ENCODE peak calls at places on chromosomes 5 and 9, in six cellular contexts. A is activated naive CD4-positive, alpha-beta T cell treated with anti-CD3 and anti-CD28 coated beads, Interleukin-2, amount 10 ng/mL, durations not matched to agents 7 days and 5 days; Q is heart left ventricle; G is ovary; R is bronchial epithelial cell; M is HEK293T. Y is an unnamed sample.

GRCh38 chr9:114003756-114004155 is 74.3 kb downstream of the AMBP start:
- DNase-seq in A (no peak), Q (no peak), G (peak; percentile 1), R (no peak), M (no peak), Y (no peak)

GRCh38 chr5:150489358-150490295 is 18.3 kb upstream of the NDST1 start:
- DNase-seq in A (no peak), Q (peak; percentile 64), G (no peak), R (no peak), M (no peak), Y (no peak)

GRCh38 chr5:91499943-91500531 is 116.9 kb upstream of the ARRDC3 start:
- DNase-seq in A (no peak), Q (no peak), G (no peak), R (peak; percentile 44), M (peak; percentile 44), Y (no peak)

GRCh38 chr5:124658867-124659557 is 87.4 kb downstream of the ZNF608 start:
- DNase-seq in A (no peak), Q (no peak), G (no peak), R (no peak), M (no peak), Y (no peak)

GRCh38 chr5:76874088-76874581 is 24.3 kb downstream of the S100Z start:
- DNase-seq in A (no peak), Q (no peak), G (no peak), R (no peak), M (no peak), Y (no peak)

GRCh38 chr9:112091805-112092204 is 83.3 kb downstream of the SUSD1 start:
- DNase-seq in A (no peak), Q (no peak), G (no peak), R (no peak), M (no peak), Y (no peak)

GRCh38 chr9:76658510-76659231 is 105.6 kb upstream of the PCA3 start:
- DNase-seq in A (no peak), Q (no peak), G (no peak), R (peak; percentile 64), M (peak; percentile 53), Y (peak; percentile 7)

GRCh38 chr5:111735829-111736228 is 21.2 kb downstream of the NREP start:
- DNase-seq in A (no peak), Q (peak; percentile 56), G (no peak), R (peak; percentile 91), M (no peak), Y (no peak)

GRCh38 chr9:109861918-109862317 is 81.9 kb downstream of the PALM2AKAP2 start:
- DNase-seq in A (no peak), Q (no peak), G (no peak), R (no peak), M (no peak), Y (no peak)

GRCh38 chr9:93090091-93090655 is 5.8 kb upstream of the CARD19 start:
- DNase-seq in A (peak; percentile 18), Q (no peak), G (peak; percentile 2), R (no peak), M (no peak), Y (no peak)

GRCh38 chr9:107929439-107929838 is 439.9 kb upstream of the KLF4 start:
- DNase-seq in A (no peak), Q (peak; percentile 73), G (peak; percentile 18), R (peak; percentile 56), M (no peak), Y (no peak)

GRCh38 chr9:126974604-126975003 is 60.0 kb downstream of the RALGPS1 start:
- DNase-seq in A (no peak), Q (no peak), G (no peak), R (no peak), M (no peak), Y (no peak)

GRCh38 chr9:122124048-122124447 is 30.9 kb upstream of the TTLL11 start:
- DNase-seq in A (no peak), Q (no peak), G (no peak), R (no peak), M (no peak), Y (no peak)

GRCh38 chr9:82606761-82607382 is 456.1 kb downstream of the RASEF start:
- DNase-seq in A (no peak), Q (peak; percentile 15), G (peak; percentile 14), R (peak; percentile 67), M (peak; percentile 53), Y (peak; percentile 24)

GRCh38 chr9:129434187-129434586 is 186.7 kb downstream of the C9orf50 start:
- DNase-seq in A (no peak), Q (peak; percentile 5), G (no peak), R (no peak), M (no peak), Y (no peak)

GRCh38 chr5:148939676-148940075 is 113.3 kb downstream of the ADRB2 start:
- DNase-seq in A (no peak), Q (no peak), G (no peak), R (peak; percentile 90), M (no peak), Y (no peak)